ENCODE peak calls at places on chromosome 9, in five cellular contexts. One of them, this sample, is unnamed.

GRCh38 chr9:79567671-79568098 is 4.1 kb upstream of the TLE4 start:
- DNase-seq in astrocyte of the cerebellum: no peak
- DNase-seq in Peyer's patch: no peak
- DNase-seq in A549: no peak
- DNase-seq in HFF-Myc: no peak
- DNase-seq in this sample: no peak

GRCh38 chr9:8727191-8727590 is 927.6 kb upstream of the DMAC1 start:
- DNase-seq in astrocyte of the cerebellum: no peak
- DNase-seq in Peyer's patch: no peak
- DNase-seq in A549: no peak
- DNase-seq in HFF-Myc: no peak
- DNase-seq in this sample: no peak

GRCh38 chr9:10232352-10232930 is 380.4 kb downstream of the PTPRD start:
- DNase-seq in astrocyte of the cerebellum: no peak
- DNase-seq in Peyer's patch: no peak
- DNase-seq in A549: no peak
- DNase-seq in HFF-Myc: no peak
- DNase-seq in this sample: no peak

GRCh38 chr9:69168709-69169217 is 5.3 kb upstream of the TJP2 start:
- DNase-seq in astrocyte of the cerebellum: no peak
- DNase-seq in Peyer's patch: peak
- DNase-seq in A549: no peak
- DNase-seq in HFF-Myc: no peak
- DNase-seq in this sample: no peak

GRCh38 chr9:82369251-82369945 is 380.8 kb downstream of the SPATA31D1 start:
- DNase-seq in astrocyte of the cerebellum: no peak
- DNase-seq in Peyer's patch: no peak
- DNase-seq in A549: no peak
- DNase-seq in HFF-Myc: no peak
- DNase-seq in this sample: no peak

GRCh38 chr9:4741365-4742031 is 496 bp upstream of the AK3 start:
- DNase-seq in astrocyte of the cerebellum: no peak
- DNase-seq in Peyer's patch: peak
- DNase-seq in A549: peak
- DNase-seq in HFF-Myc: no peak
- DNase-seq in this sample: no peak

GRCh38 chr9:108297025-108297424 is 558.8 kb downstream of the ACTL7B start:
- DNase-seq in astrocyte of the cerebellum: peak
- DNase-seq in Peyer's patch: no peak
- DNase-seq in A549: no peak
- DNase-seq in HFF-Myc: peak
- DNase-seq in this sample: peak

GRCh38 chr9:35708146-35708545 is 18.4 kb upstream of the TPM2 start:
- DNase-seq in astrocyte of the cerebellum: no peak
- DNase-seq in Peyer's patch: no peak
- DNase-seq in A549: no peak
- DNase-seq in HFF-Myc: no peak
- DNase-seq in this sample: no peak

GRCh38 chr9:89277454-89277853 is 33.5 kb upstream of the CKS2 start:
- DNase-seq in astrocyte of the cerebellum: no peak
- DNase-seq in Peyer's patch: no peak
- DNase-seq in A549: no peak
- DNase-seq in HFF-Myc: no peak
- DNase-seq in this sample: no peak

GRCh38 chr9:108363321-108363720 is 492.5 kb downstream of the ACTL7B start:
- DNase-seq in astrocyte of the cerebellum: no peak
- DNase-seq in Peyer's patch: no peak
- DNase-seq in A549: no peak
- DNase-seq in HFF-Myc: no peak
- DNase-seq in this sample: no peak

GRCh38 chr9:77846957-77847574 is 184.5 kb downstream of the GNAQ start:
- DNase-seq in astrocyte of the cerebellum: no peak
- DNase-seq in Peyer's patch: no peak
- DNase-seq in A549: no peak
- DNase-seq in HFF-Myc: no peak
- DNase-seq in this sample: no peak

GRCh38 chr9:105302728-105303127 is 58.3 kb downstream of the SLC44A1 start:
- DNase-seq in astrocyte of the cerebellum: no peak
- DNase-seq in Peyer's patch: no peak
- DNase-seq in A549: no peak
- DNase-seq in HFF-Myc: no peak
- DNase-seq in this sample: no peak

GRCh38 chr9:128148509-128149000 is 698 bp upstream of the LCN2 start:
- DNase-seq in astrocyte of the cerebellum: no peak
- DNase-seq in Peyer's patch: no peak
- DNase-seq in A549: no peak
- DNase-seq in HFF-Myc: no peak
- DNase-seq in this sample: no peak

GRCh38 chr9:128151343-128152132 is 2.3 kb downstream of the LCN2 start:
- DNase-seq in astrocyte of the cerebellum: no peak
- DNase-seq in Peyer's patch: no peak
- DNase-seq in A549: no peak
- DNase-seq in HFF-Myc: no peak
- DNase-seq in this sample: no peak

GRCh38 chr9:128150594-128151342 is 1.5 kb downstream of the LCN2 start:
- DNase-seq in astrocyte of the cerebellum: no peak
- DNase-seq in Peyer's patch: no peak
- DNase-seq in A549: peak
- DNase-seq in HFF-Myc: no peak
- DNase-seq in this sample: no peak

GRCh38 chr9:128149951-128150593 is 819 bp downstream of the LCN2 start:
- DNase-seq in astrocyte of the cerebellum: no peak
- DNase-seq in Peyer's patch: no peak
- DNase-seq in A549: no peak
- DNase-seq in HFF-Myc: no peak
- DNase-seq in this sample: no peak

GRCh38 chr9:128149001-128149701 is at the start of gene LCN2:
- DNase-seq in astrocyte of the cerebellum: no peak
- DNase-seq in Peyer's patch: no peak
- DNase-seq in A549: peak
- DNase-seq in HFF-Myc: no peak
- DNase-seq in this sample: no peak
- H3K4me3 ChIP-seq in astrocyte of the cerebellum: no peak
- H3K4me3 ChIP-seq in Peyer's patch: no peak
- H3K4me3 ChIP-seq in A549: no peak
- H3K4me3 ChIP-seq in HFF-Myc: no peak
- H3K4me3 ChIP-seq in this sample: no peak

GRCh38 chr9:13270734-13271133 is 8.8 kb downstream of the MPDZ start:
- DNase-seq in astrocyte of the cerebellum: no peak
- DNase-seq in Peyer's patch: no peak
- DNase-seq in A549: no peak
- DNase-seq in HFF-Myc: no peak
- DNase-seq in this sample: no peak

GRCh38 chr9:13278368-13279246 is 885 bp downstream of the MPDZ start:
- DNase-seq in astrocyte of the cerebellum: peak
- DNase-seq in Peyer's patch: no peak
- DNase-seq in A549: peak
- DNase-seq in HFF-Myc: no peak
- DNase-seq in this sample: no peak

GRCh38 chr9:13279284-13280162 is at the start of gene MPDZ:
- DNase-seq in astrocyte of the cerebellum: peak
- DNase-seq in Peyer's patch: no peak
- DNase-seq in A549: peak
- DNase-seq in HFF-Myc: no peak
- DNase-seq in this sample: peak

GRCh38 chr9:13278023-13278367 is 1.5 kb downstream of the MPDZ start:
- DNase-seq in astrocyte of the cerebellum: peak
- DNase-seq in Peyer's patch: no peak
- DNase-seq in A549: peak
- DNase-seq in HFF-Myc: no peak
- DNase-seq in this sample: no peak

GRCh38 chr9:13274901-13275641 is 4.4 kb downstream of the MPDZ start:
- DNase-seq in astrocyte of the cerebellum: peak
- DNase-seq in Peyer's patch: no peak
- DNase-seq in A549: no peak
- DNase-seq in HFF-Myc: no peak
- DNase-seq in this sample: no peak
- H3K4me3 ChIP-seq in astrocyte of the cerebellum: no peak
- H3K4me3 ChIP-seq in Peyer's patch: no peak
- H3K4me3 ChIP-seq in A549: no peak
- H3K4me3 ChIP-seq in HFF-Myc: no peak
- H3K4me3 ChIP-seq in this sample: no peak

GRCh38 chr9:37650299-37650872 is 368 bp upstream of the FRMPD1 start:
- DNase-seq in astrocyte of the cerebellum: no peak
- DNase-seq in Peyer's patch: no peak
- DNase-seq in A549: no peak
- DNase-seq in HFF-Myc: no peak
- DNase-seq in this sample: no peak
- H3K4me3 ChIP-seq in astrocyte of the cerebellum: peak
- H3K4me3 ChIP-seq in Peyer's patch: no peak
- H3K4me3 ChIP-seq in A549: peak
- H3K4me3 ChIP-seq in HFF-Myc: no peak
- H3K4me3 ChIP-seq in this sample: peak

GRCh38 chr9:127905788-127906191 is 6.4 kb upstream of the ST6GALNAC6 start:
- DNase-seq in astrocyte of the cerebellum: no peak
- DNase-seq in Peyer's patch: peak
- DNase-seq in A549: no peak
- DNase-seq in HFF-Myc: no peak
- DNase-seq in this sample: no peak

GRCh38 chr9:127910613-127911205 is 6.1 kb downstream of the ST6GALNAC4 start:
- DNase-seq in astrocyte of the cerebellum: no peak
- DNase-seq in Peyer's patch: no peak
- DNase-seq in A549: no peak
- DNase-seq in HFF-Myc: no peak
- DNase-seq in this sample: no peak

GRCh38 chr9:127909839-127910273 is 7.0 kb downstream of the ST6GALNAC4 start:
- DNase-seq in astrocyte of the cerebellum: no peak
- DNase-seq in Peyer's patch: no peak
- DNase-seq in A549: no peak
- DNase-seq in HFF-Myc: no peak
- DNase-seq in this sample: no peak

GRCh38 chr9:127907867-127908659 is 8.7 kb upstream of the ST6GALNAC6 start:
- DNase-seq in astrocyte of the cerebellum: no peak
- DNase-seq in Peyer's patch: no peak
- DNase-seq in A549: no peak
- DNase-seq in HFF-Myc: no peak
- DNase-seq in this sample: no peak

GRCh38 chr9:127908660-127908926 is 8.2 kb downstream of the ST6GALNAC4 start:
- DNase-seq in astrocyte of the cerebellum: no peak
- DNase-seq in Peyer's patch: no peak
- DNase-seq in A549: no peak
- DNase-seq in HFF-Myc: no peak
- DNase-seq in this sample: no peak
- H3K4me3 ChIP-seq in astrocyte of the cerebellum: no peak
- H3K4me3 ChIP-seq in Peyer's patch: no peak
- H3K4me3 ChIP-seq in A549: no peak
- H3K4me3 ChIP-seq in HFF-Myc: no peak
- H3K4me3 ChIP-seq in this sample: no peak

GRCh38 chr9:20243866-20244647 is 378.2 kb downstream of the MLLT3 start:
- DNase-seq in astrocyte of the cerebellum: no peak
- DNase-seq in Peyer's patch: no peak
- DNase-seq in A549: no peak
- DNase-seq in HFF-Myc: no peak
- DNase-seq in this sample: no peak
- H3K4me3 ChIP-seq in astrocyte of the cerebellum: no peak
- H3K4me3 ChIP-seq in Peyer's patch: no peak
- H3K4me3 ChIP-seq in A549: no peak
- H3K4me3 ChIP-seq in HFF-Myc: no peak
- H3K4me3 ChIP-seq in this sample: no peak

DNA sequence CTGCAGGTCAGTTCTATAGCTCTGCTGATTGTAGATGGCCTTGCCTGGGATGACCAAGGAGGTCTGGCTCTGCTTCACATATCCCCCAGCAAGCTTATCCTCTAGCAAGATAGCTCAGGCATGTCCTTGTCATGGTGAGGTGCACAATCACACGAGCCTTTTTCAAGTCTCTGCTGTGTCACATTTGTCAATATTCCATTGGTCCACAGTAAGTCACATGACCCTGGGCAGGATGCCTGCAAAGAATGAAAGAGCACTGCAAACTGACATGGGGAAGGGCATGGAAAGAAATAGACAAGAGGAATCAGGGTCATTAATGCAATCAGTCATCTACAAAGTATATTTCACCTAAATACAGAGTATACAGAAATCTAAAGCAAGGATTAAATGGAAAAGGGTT is 142.0 kb downstream of the RORB start:
- DNase-seq in astrocyte of the cerebellum: no peak
- DNase-seq in Peyer's patch: no peak
- DNase-seq in A549: no peak
- DNase-seq in HFF-Myc: no peak
- DNase-seq in this sample: no peak
- H3K4me3 ChIP-seq in astrocyte of the cerebellum: no peak
- H3K4me3 ChIP-seq in Peyer's patch: no peak
- H3K4me3 ChIP-seq in A549: no peak
- H3K4me3 ChIP-seq in HFF-Myc: no peak
- H3K4me3 ChIP-seq in this sample: no peak

GRCh38 chr9:133340256-133340655 is 4.3 kb upstream of the SURF6 start:
- DNase-seq in astrocyte of the cerebellum: no peak
- DNase-seq in Peyer's patch: peak
- DNase-seq in A549: no peak
- DNase-seq in HFF-Myc: no peak
- DNase-seq in this sample: no peak
- H3K4me3 ChIP-seq in astrocyte of the cerebellum: no peak
- H3K4me3 ChIP-seq in Peyer's patch: no peak
- H3K4me3 ChIP-seq in A549: no peak
- H3K4me3 ChIP-seq in HFF-Myc: no peak
- H3K4me3 ChIP-seq in this sample: no peak

DNA sequence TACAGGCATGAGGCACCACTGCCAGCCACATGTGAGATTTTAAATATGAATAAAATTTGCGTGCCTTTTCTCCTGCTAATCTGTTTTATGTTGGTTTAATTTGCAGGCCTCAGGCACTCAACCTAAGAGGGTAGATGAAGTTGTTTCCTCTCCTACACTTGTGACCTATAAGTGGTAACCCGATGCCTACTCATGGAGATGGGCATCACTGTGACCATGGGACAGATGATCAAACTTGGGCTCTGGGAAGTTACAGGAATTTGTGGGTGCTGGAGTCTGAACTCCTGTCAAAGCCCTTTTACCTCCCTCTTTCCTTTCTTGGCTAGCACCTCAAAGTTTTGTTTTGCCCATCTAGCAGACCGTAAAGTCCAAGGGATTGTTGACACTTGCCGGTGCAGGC is 1.0 kb downstream of the SLC28A3 start:
- DNase-seq in astrocyte of the cerebellum: no peak
- DNase-seq in Peyer's patch: no peak
- DNase-seq in A549: no peak
- DNase-seq in HFF-Myc: no peak
- DNase-seq in this sample: no peak
- H3K4me3 ChIP-seq in astrocyte of the cerebellum: no peak
- H3K4me3 ChIP-seq in Peyer's patch: no peak
- H3K4me3 ChIP-seq in A549: no peak
- H3K4me3 ChIP-seq in HFF-Myc: no peak
- H3K4me3 ChIP-seq in this sample: no peak

GRCh38 chr9:28249424-28249823 is 676.1 kb upstream of the C9orf72 start:
- DNase-seq in astrocyte of the cerebellum: no peak
- DNase-seq in Peyer's patch: no peak
- DNase-seq in A549: no peak
- DNase-seq in HFF-Myc: no peak
- DNase-seq in this sample: no peak
- H3K4me3 ChIP-seq in astrocyte of the cerebellum: no peak
- H3K4me3 ChIP-seq in Peyer's patch: no peak
- H3K4me3 ChIP-seq in A549: no peak
- H3K4me3 ChIP-seq in HFF-Myc: no peak
- H3K4me3 ChIP-seq in this sample: no peak

This sample was measured in skeletal muscle cell.